ENCODE peak calls at places on chromosomes 5 and 9, in nine cellular contexts. X, I, D, F, P, Q, G, R and W are unnamed samples.
A peak's percentile ranks its signal among the peaks of the same experiment; 100 is the strongest.

GRCh38 chr9:18754537-18754936 is 278.5 kb downstream of the SAXO1 start:
- DNase-seq in X (no peak), I (no peak), D (no peak), F (no peak), P (no peak), Q (no peak), G (no peak), R (no peak), W (no peak)

GRCh38 chr9:81656004-81656403 is 33.3 kb downstream of the TLE1 start:
- DNase-seq in X (no peak), I (no peak), D (no peak), F (no peak), P (no peak), Q (no peak), G (no peak), R (no peak), W (peak; percentile 66)

GRCh38 chr5:1665231-1665630 is 134.4 kb downstream of the MRPL36 start:
- DNase-seq in X (peak; percentile 15), I (no peak), D (no peak), F (no peak), P (no peak), Q (no peak), G (no peak), R (no peak), W (no peak)

GRCh38 chr5:153572393-153572930 is 82.0 kb downstream of the GRIA1 start:
- DNase-seq in X (no peak), I (no peak), D (no peak), F (no peak), P (no peak), Q (peak; percentile 7), G (no peak), R (no peak), W (no peak)

GRCh38 chr9:100700689-100701318 is 122.9 kb downstream of the CAVIN4 start:
- DNase-seq in X (peak; percentile 50), I (no peak), D (no peak), F (peak; percentile 65), P (peak; percentile 24), Q (no peak), G (no peak), R (no peak), W (peak; percentile 27)

GRCh38 chr5:172498431-172499129 is 44.3 kb upstream of the SH3PXD2B start:
- DNase-seq in X (no peak), I (no peak), D (no peak), F (no peak), P (no peak), Q (no peak), G (no peak), R (no peak), W (no peak)

GRCh38 chr5:1522601-1523479 is 920 bp downstream of the LPCAT1 start:
- DNase-seq in X (peak; percentile 24), I (no peak), D (peak; percentile 13), F (peak; percentile 42), P (no peak), Q (no peak), G (no peak), R (peak; percentile 10), W (peak; percentile 35)

GRCh38 chr9:77933976-77934375 is 97.6 kb downstream of the GNAQ start:
- DNase-seq in X (no peak), I (no peak), D (no peak), F (no peak), P (no peak), Q (no peak), G (no peak), R (no peak), W (no peak)

GRCh38 chr5:139788294-139788875 is 7.2 kb upstream of the PSD2 start:
- DNase-seq in X (no peak), I (no peak), D (no peak), F (no peak), P (no peak), Q (peak; percentile 85), G (no peak), R (peak; percentile 16), W (no peak)